ENCODE peak calls at places on chromosome 11, in six cellular contexts. C, F, Q, X, H and O are unnamed samples.

GRCh38 chr11:20881328-20882079 is 212.1 kb downstream of the NELL1 start:
- DNase-seq in X (no peak), H (no peak), F (no peak), Q (no peak), C (no peak), O (no peak)

GRCh38 chr11:17638311-17638710 is 81.1 kb upstream of the MYOD1 start:
- DNase-seq in F (no peak), C (no peak), Q (no peak), X (peak), H (no peak), O (no peak)

GRCh38 chr11:34235189-34235588 is 122.6 kb downstream of the ABTB2 start:
- DNase-seq in C (no peak), X (no peak), H (no peak), Q (no peak), F (no peak), O (no peak)

GRCh38 chr11:128195756-128196155 is 391.6 kb downstream of the ETS1 start:
- DNase-seq in H (no peak), Q (no peak), X (no peak), F (no peak), C (no peak), O (no peak)

GRCh38 chr11:63858628-63859550 is 20.0 kb downstream of the MARK2 start:
- DNase-seq in F (peak), X (no peak), H (no peak), C (no peak), Q (no peak), O (peak)

GRCh38 chr11:7677071-7677470 is 3.8 kb upstream of the CYB5R2 start:
- DNase-seq in F (no peak), H (no peak), Q (no peak), X (no peak), C (no peak), O (peak)

GRCh38 chr11:12677131-12677530 is 2.9 kb downstream of the TEAD1 start:
- DNase-seq in F (no peak), H (no peak), X (no peak), Q (no peak), C (no peak), O (no peak)

GRCh38 chr11:45083544-45084087 is 62.8 kb upstream of the PRDM11 start:
- DNase-seq in H (no peak), X (no peak), C (no peak), Q (peak), F (no peak), O (no peak)

GRCh38 chr11:34262601-34263081 is 95.2 kb downstream of the ABTB2 start:
- DNase-seq in Q (no peak), X (no peak), C (no peak), H (no peak), F (no peak), O (no peak)

GRCh38 chr11:82365351-82365750 is 368.3 kb downstream of the FAM181B start:
- DNase-seq in F (no peak), C (no peak), X (no peak), Q (no peak), H (no peak), O (no peak)

GRCh38 chr11:10886652-10887250 is 28.9 kb upstream of the ZBED5 start:
- DNase-seq in C (no peak), F (no peak), H (no peak), X (no peak), Q (no peak), O (no peak)

GRCh38 chr11:8242480-8243280 is 21.0 kb downstream of the LMO1 start:
- DNase-seq in H (no peak), X (no peak), Q (no peak), C (no peak), F (no peak), O (no peak)

GRCh38 chr11:60852060-60852638 is 3.6 kb downstream of the PTGDR2 start:
- DNase-seq in F (no peak), C (no peak), Q (no peak), H (no peak), X (no peak), O (no peak)

GRCh38 chr11:6371825-6372224 is 18.4 kb upstream of the SMPD1 start:
- DNase-seq in F (no peak), C (no peak), H (no peak), X (no peak), Q (no peak), O (no peak)

GRCh38 chr11:125328181-125328580 is 163.6 kb downstream of the PKNOX2 start:
- DNase-seq in H (no peak), C (no peak), F (no peak), Q (no peak), X (no peak), O (no peak)

GRCh38 chr11:34331736-34332135 is 26.1 kb downstream of the ABTB2 start:
- DNase-seq in H (no peak), X (no peak), F (no peak), Q (no peak), C (no peak), O (no peak)

GRCh38 chr11:2524446-2525165 is 79.8 kb downstream of the KCNQ1 start:
- DNase-seq in X (peak), Q (peak), H (no peak), F (peak), C (no peak), O (peak)

GRCh38 chr11:96307748-96308133 is 35.3 kb downstream of the MAML2 start:
- DNase-seq in H (peak), C (peak), Q (no peak), X (no peak), F (no peak), O (no peak)

GRCh38 chr11:61969838-61970452 is 2.5 kb upstream of the FTH1 start:
- DNase-seq in C (no peak), X (no peak), Q (no peak), H (no peak), F (no peak), O (no peak)

GRCh38 chr11:32433249-32434115 is 1.9 kb downstream of the WT1 start:
- DNase-seq in C (no peak), H (no peak), X (no peak), Q (no peak), F (no peak), O (no peak)

GRCh38 chr11:70636659-70637058 is 238.3 kb downstream of the CTTN start:
- DNase-seq in F (no peak), Q (no peak), H (no peak), C (no peak), X (peak), O (no peak)

GRCh38 chr11:80074837-80075236 is 634.0 kb upstream of the TENM4 start:
- DNase-seq in X (no peak), Q (no peak), H (no peak), F (no peak), C (no peak), O (no peak)

GRCh38 chr11:12029738-12030363 is 21.4 kb upstream of the DKK3 start:
- DNase-seq in F (no peak), C (no peak), X (no peak), Q (no peak), H (peak), O (no peak)

GRCh38 chr11:7577883-7578242 is 64.1 kb downstream of the PPFIBP2 start:
- DNase-seq in F (no peak), H (peak), Q (no peak), X (no peak), C (no peak), O (no peak)

GRCh38 chr11:2099523-2100316 is 39.5 kb downstream of the IGF2 start:
- DNase-seq in X (peak), C (no peak), Q (no peak), F (peak), H (no peak), O (no peak)

GRCh38 chr11:2312232-2313042 is 10.6 kb downstream of the TSPAN32 start:
- DNase-seq in C (no peak), X (peak), F (no peak), H (peak), Q (no peak), O (peak)

GRCh38 chr11:1919428-1920127 is at the start of gene TNNT3:
- DNase-seq in F (peak), H (no peak), C (no peak), X (peak), Q (no peak), O (no peak)

GRCh38 chr11:16780698-16781550 is 42.5 kb downstream of the C11orf58 start:
- DNase-seq in H (no peak), X (no peak), F (no peak), Q (no peak), C (no peak), O (no peak)

GRCh38 chr11:62830904-62831519 is 839 bp downstream of the STX5 start:
- DNase-seq in X (no peak), Q (no peak), H (no peak), C (no peak), F (no peak), O (no peak)

GRCh38 chr11:132994038-132994502 is 538.2 kb downstream of the OPCML start:
- DNase-seq in C (no peak), F (no peak), Q (no peak), H (no peak), X (no peak), O (no peak)

GRCh38 chr11:96736591-96736990 is 346.8 kb downstream of the JRKL start:
- DNase-seq in X (no peak), F (no peak), C (no peak), Q (no peak), H (no peak), O (no peak)

GRCh38 chr11:61146413-61146812 is 14.8 kb downstream of the VPS37C start:
- DNase-seq in H (no peak), F (no peak), X (no peak), C (no peak), Q (no peak), O (no peak)

GRCh38 chr11:33694346-33695050 is 6.1 kb downstream of the C11orf91 start:
- DNase-seq in Q (no peak), X (no peak), C (no peak), H (no peak), F (no peak), O (no peak)

GRCh38 chr11:92061648-92062047 is 163.0 kb upstream of the FAT3 start:
- DNase-seq in H (no peak), C (no peak), X (no peak), F (no peak), Q (no peak), O (no peak)

GRCh38 chr11:67120881-67121710 is 2.0 kb downstream of the KDM2A start:
- DNase-seq in X (no peak), H (no peak), F (no peak), C (no peak), Q (peak), O (peak)

GRCh38 chr11:129280027-129280811 is 88.1 kb upstream of the ARHGAP32 start:
- DNase-seq in X (no peak), H (no peak), F (no peak), C (no peak), Q (no peak), O (no peak)

GRCh38 chr11:66068154-66068821 is 1.8 kb upstream of the PACS1 start:
- DNase-seq in Q (peak), X (peak), H (peak), C (peak), F (peak), O (peak)

GRCh38 chr11:35304393-35304790 is 115.0 kb downstream of the SLC1A2 start:
- DNase-seq in C (no peak), Q (no peak), H (no peak), X (no peak), F (no peak), O (peak)

DNA sequence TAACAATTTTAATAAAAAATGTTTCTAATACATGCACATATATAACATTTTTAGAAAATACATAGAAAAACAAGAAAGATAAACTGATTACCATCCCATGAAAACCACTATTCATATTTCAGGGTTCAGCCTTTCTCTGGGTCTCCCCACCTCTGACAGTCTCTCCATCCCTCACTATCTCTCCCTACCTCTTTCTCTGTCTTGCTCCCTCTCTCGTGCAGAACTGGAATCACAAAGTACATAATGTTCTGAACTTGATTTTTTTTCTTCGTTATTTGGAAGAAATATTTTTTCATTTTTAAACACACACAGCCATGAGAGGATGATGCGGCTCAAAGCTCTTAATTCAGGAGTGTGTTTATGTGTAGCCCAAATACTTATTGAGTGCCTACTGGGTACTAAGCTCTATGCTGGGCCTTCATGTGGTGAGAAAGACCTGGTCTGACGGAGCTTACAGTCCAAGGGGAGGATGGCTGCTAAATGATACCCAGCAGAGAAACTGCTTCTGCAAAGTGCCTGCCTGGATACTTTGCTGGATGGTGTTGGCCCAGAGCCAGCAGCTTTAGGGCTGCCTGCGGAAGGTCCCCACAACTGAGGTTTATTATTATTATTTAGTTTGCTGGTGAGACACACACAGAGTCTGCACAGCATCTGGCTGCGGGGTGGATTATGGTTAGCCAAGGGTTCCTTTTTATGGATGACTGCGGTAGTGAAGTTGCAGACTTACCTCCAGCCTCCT is 42.6 kb downstream of the SC5D start:
- DNase-seq in H (no peak), X (no peak), C (no peak), F (no peak), Q (no peak), O (no peak)
- TF ChIP-seq CTCF in H (peak), X (no peak), C (peak), F (no peak), Q (no peak), O (no peak)

GRCh38 chr11:23113887-23114216 is 253.6 kb upstream of the CCDC179 start:
- DNase-seq in Q (no peak), X (no peak), H (no peak), F (no peak), C (no peak), O (no peak)
- TF ChIP-seq CTCF in Q (no peak), X (no peak), H (no peak), F (no peak), C (no peak), O (no peak)

GRCh38 chr11:46309669-46310288 is 32.3 kb downstream of the CREB3L1 start:
- DNase-seq in X (no peak), Q (no peak), F (no peak), C (no peak), H (no peak), O (peak)

GRCh38 chr11:46307785-46308341 is 30.4 kb downstream of the CREB3L1 start:
- DNase-seq in Q (no peak), F (no peak), X (no peak), C (no peak), H (no peak), O (no peak)

GRCh38 chr11:46306296-46306853 is 28.9 kb downstream of the CREB3L1 start:
- DNase-seq in X (no peak), C (no peak), Q (no peak), F (no peak), H (no peak), O (no peak)

GRCh38 chr11:46307369-46307768 is 29.9 kb downstream of the CREB3L1 start:
- DNase-seq in C (no peak), Q (no peak), F (no peak), X (no peak), H (no peak), O (no peak)

GRCh38 chr11:46308632-46309419 is 31.4 kb downstream of the CREB3L1 start:
- DNase-seq in H (no peak), Q (peak), X (peak), C (no peak), F (peak), O (peak)
- TF ChIP-seq CTCF in H (peak), Q (peak), X (peak), C (peak), F (peak), O (peak)

GRCh38 chr11:77557553-77557952 is 32.2 kb upstream of the AQP11 start:
- DNase-seq in H (no peak), Q (no peak), C (no peak), X (no peak), F (no peak), O (no peak)
- TF ChIP-seq CTCF in H (peak), Q (peak), C (peak), X (no peak), F (no peak), O (no peak)

DNA sequence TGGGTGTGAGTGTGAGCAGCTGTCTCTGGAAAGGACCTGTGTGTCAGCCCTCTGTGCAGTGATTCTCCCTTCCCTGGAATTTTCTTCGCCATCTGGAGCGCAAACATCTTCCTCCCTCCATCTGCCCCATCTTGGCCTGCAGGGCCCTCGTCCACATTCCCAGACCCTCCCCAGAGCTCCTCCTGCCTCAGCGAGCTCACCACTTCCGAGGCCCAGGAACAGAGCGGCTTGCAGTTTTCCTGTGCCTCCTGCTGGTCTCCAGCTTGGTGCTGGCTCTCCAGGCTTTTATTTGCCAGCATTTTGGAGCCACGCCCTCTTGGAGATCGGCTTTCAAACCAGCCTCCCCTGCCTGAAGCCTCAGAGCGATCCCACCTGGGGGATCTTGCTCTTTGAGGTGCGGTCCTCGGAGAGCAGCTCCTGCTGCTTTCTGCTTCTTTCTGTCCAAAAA is at the start of gene GPHA2:
- DNase-seq in F (no peak), Q (no peak), X (peak), H (peak), C (no peak), O (no peak)
- TF ChIP-seq CTCF in F (no peak), Q (no peak), X (no peak), H (peak), C (peak), O (no peak)

GRCh38 chr11:123163621-123164020 is 31.4 kb downstream of the CLMP start:
- DNase-seq in Q (no peak), X (no peak), C (no peak), H (no peak), F (no peak), O (no peak)
- TF ChIP-seq CTCF in Q (no peak), X (no peak), C (peak), H (peak), F (no peak), O (no peak)

DNA sequence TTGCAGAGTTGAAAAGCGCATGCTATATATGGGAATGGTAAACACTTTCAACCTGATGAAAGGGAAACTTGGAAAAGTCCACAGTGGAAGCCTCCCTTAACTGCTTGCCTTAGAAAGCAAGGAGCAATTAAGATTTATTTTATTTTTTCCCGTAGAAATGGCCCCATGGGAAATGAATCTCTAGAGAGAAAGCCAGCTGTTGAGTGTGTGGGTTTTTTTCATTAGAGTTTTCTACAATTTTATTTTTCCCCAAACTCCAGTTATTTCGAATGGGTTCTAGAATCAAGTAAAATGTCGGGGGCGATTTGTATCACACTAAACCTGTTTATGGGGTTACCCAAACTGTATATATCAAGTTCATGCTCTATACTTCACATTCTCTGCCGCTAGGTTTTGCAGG is at the start of gene OR5M3:
- DNase-seq in H (no peak), F (no peak), X (no peak), Q (no peak), C (no peak), O (no peak)
- TF ChIP-seq CTCF in H (no peak), F (no peak), X (no peak), Q (no peak), C (no peak), O (no peak)

DNA sequence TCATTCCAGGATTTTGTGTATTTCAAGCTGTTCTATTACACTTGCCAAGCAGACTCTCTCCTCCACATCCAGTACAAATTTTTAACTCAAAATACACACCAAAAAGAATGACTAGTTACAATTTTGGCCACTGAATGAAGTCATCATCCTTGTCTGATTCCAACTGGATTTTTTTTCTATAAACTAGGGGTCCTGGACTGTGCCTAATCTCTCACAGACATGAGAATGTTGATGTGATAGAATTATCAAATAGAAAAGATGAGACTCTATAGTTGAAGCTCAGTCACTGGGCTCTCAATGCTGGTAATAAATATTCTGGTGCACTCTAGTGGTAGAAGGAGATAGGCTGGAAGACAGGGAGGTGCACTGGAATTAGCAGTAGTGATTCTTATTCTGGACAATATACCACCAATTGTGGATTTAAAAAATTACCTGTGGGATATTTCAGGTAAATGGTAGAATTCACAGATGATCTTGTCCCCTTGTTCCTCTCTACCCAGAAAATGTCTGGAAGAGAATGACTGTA is 85.7 kb downstream of the FANCF start:
- DNase-seq in Q (no peak), H (peak), C (no peak), F (no peak), X (no peak), O (no peak)
- TF ChIP-seq CTCF in Q (no peak), H (peak), C (peak), F (peak), X (peak), O (no peak)